ENCODE peak calls at places on chromosomes 2 and 18, in five cellular contexts. L, J, A, R and P are unnamed samples.

GRCh38 chr2:221752781-221753180 is 180.7 kb upstream of the EPHA4 start:
- DNase-seq in L (no peak), J (no peak), A (no peak), R (no peak), P (no peak)

GRCh38 chr18:48408727-48409590 is at the start of gene ZBTB7C:
- DNase-seq in L (no peak), J (peak; percentile 46), A (no peak), R (no peak), P (no peak)

GRCh38 chr2:239288951-239289481 is 111.8 kb downstream of the HDAC4 start:
- DNase-seq in L (peak; percentile 52), J (no peak), A (no peak), R (no peak), P (no peak)

GRCh38 chr2:3806730-3807129 is 103.4 kb downstream of the DCDC2C start:
- DNase-seq in L (no peak), J (no peak), A (no peak), R (no peak), P (no peak)

GRCh38 chr18:5622905-5623304 is 79.1 kb upstream of the EPB41L3 start:
- DNase-seq in L (no peak), J (no peak), A (no peak), R (no peak), P (no peak)

GRCh38 chr2:114175507-114175906 is 266.9 kb upstream of the DPP10 start:
- DNase-seq in L (no peak), J (no peak), A (no peak), R (no peak), P (no peak)

GRCh38 chr2:181780159-181781081 is 100.1 kb upstream of the NEUROD1 start:
- DNase-seq in L (no peak), J (no peak), A (no peak), R (no peak), P (no peak)

GRCh38 chr2:1771626-1772280 is 27.4 kb upstream of the PXDN start:
- DNase-seq in L (no peak), J (no peak), A (no peak), R (no peak), P (no peak)

GRCh38 chr2:67954125-67954748 is 108.6 kb downstream of the C1D start:
- DNase-seq in L (no peak), J (no peak), A (no peak), R (peak; percentile 83), P (no peak)

GRCh38 chr18:11982981-11983380 is 1.7 kb downstream of the IMPA2 start:
- DNase-seq in L (no peak), J (no peak), A (no peak), R (peak; percentile 24), P (no peak)

GRCh38 chr2:64090264-64090663 is 54.0 kb downstream of the PELI1 start:
- DNase-seq in L (no peak), J (no peak), A (no peak), R (no peak), P (no peak)

GRCh38 chr2:216765810-216766259 is 70.5 kb upstream of the IGFBP5 start:
- DNase-seq in L (no peak), J (peak; percentile 21), A (peak; percentile 75), R (peak; percentile 34), P (no peak)

GRCh38 chr18:6569813-6570212 is 155.1 kb upstream of the L3MBTL4 start:
- DNase-seq in L (no peak), J (no peak), A (no peak), R (no peak), P (no peak)

GRCh38 chr2:55103039-55103438 is 52.8 kb upstream of the RTN4 start:
- DNase-seq in L (no peak), J (no peak), A (no peak), R (peak; percentile 24), P (no peak)

GRCh38 chr18:11362856-11363255 is 213.5 kb upstream of the PIEZO2 start:
- DNase-seq in L (no peak), J (no peak), A (no peak), R (no peak), P (no peak)

GRCh38 chr18:4603955-4604354 is 148.8 kb upstream of the DLGAP1 start:
- DNase-seq in L (no peak), J (no peak), A (no peak), R (no peak), P (no peak)

GRCh38 chr2:231533777-231534125 is 3.5 kb upstream of the NMUR1 start:
- DNase-seq in L (no peak), J (no peak), A (no peak), R (no peak), P (no peak)

GRCh38 chr2:144508162-144508765 is 11.7 kb downstream of the ZEB2 start:
- DNase-seq in L (no peak), J (no peak), A (no peak), R (no peak), P (no peak)

GRCh38 chr2:134189009-134189717 is 64.7 kb upstream of the MGAT5 start:
- DNase-seq in L (no peak), J (no peak), A (no peak), R (no peak), P (peak; percentile 13)

GRCh38 chr2:19360266-19360665 is 1.8 kb upstream of the OSR1 start:
- DNase-seq in L (no peak), J (no peak), A (no peak), R (no peak), P (no peak)

GRCh38 chr2:109531896-109532727 is 81.7 kb downstream of the SEPTIN10 start:
- DNase-seq in L (no peak), J (no peak), A (no peak), R (no peak), P (no peak)

GRCh38 chr18:24022141-24022540 is 7.6 kb downstream of the TTC39C start:
- DNase-seq in L (no peak), J (no peak), A (no peak), R (no peak), P (no peak)

GRCh38 chr2:226763320-226763719 is 36.3 kb downstream of the IRS1 start:
- DNase-seq in L (no peak), J (no peak), A (no peak), R (no peak), P (no peak)

GRCh38 chr2:112754562-112754961 is 9.8 kb downstream of the CKAP2L start:
- DNase-seq in L (no peak), J (no peak), A (no peak), R (no peak), P (no peak)

GRCh38 chr2:102273619-102274211 is 37.6 kb upstream of the IL1RL1 start:
- DNase-seq in L (no peak), J (no peak), A (no peak), R (no peak), P (no peak)

GRCh38 chr2:216664593-216665034 is 30.7 kb downstream of the IGFBP5 start:
- DNase-seq in L (no peak), J (peak; percentile 71), A (no peak), R (no peak), P (no peak)

GRCh38 chr2:217604527-217605279 is 398.1 kb downstream of the TNS1 start:
- DNase-seq in L (no peak), J (no peak), A (no peak), R (no peak), P (no peak)

GRCh38 chr2:236684534-236685256 is 115.1 kb downstream of the ACKR3 start:
- DNase-seq in L (no peak), J (no peak), A (peak; percentile 7), R (no peak), P (no peak)

GRCh38 chr18:62717059-62717849 is 1.9 kb downstream of the PHLPP1 start:
- DNase-seq in L (no peak), J (no peak), A (no peak), R (peak; percentile 48), P (peak; percentile 34)

GRCh38 chr18:62715829-62716678 is 713 bp downstream of the PHLPP1 start:
- DNase-seq in L (no peak), J (peak; percentile 43), A (no peak), R (no peak), P (peak; percentile 16)

GRCh38 chr18:62717850-62718229 is 2.5 kb downstream of the PHLPP1 start:
- DNase-seq in L (no peak), J (no peak), A (no peak), R (no peak), P (no peak)

GRCh38 chr18:62715439-62715792 is at the start of gene PHLPP1:
- DNase-seq in L (no peak), J (no peak), A (no peak), R (no peak), P (no peak)

DNA sequence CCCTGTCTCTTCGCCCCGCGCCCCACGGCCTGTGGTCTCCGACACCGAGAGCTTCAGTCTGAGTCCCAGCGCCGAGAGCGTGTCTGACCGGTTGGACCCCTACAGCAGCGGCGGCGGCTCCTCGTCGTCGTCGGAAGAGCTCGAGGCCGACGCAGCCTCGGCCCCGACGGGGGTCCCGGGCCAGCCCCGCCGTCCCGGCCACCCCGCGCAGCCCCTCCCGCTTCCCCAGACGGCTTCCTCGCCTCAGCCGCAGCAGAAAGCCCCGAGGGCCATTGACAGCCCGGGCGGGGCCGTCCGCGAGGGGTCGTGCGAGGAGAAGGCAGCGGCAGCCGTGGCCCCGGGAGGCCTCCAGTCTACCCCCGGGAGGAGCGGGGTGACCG is 1.3 kb downstream of the PHLPP1 start:
- DNase-seq in L (no peak), J (peak; percentile 29), A (no peak), R (no peak), P (no peak)
- TF ChIP-seq ZNF274 in L (no peak), J (no peak), A (no peak), R (no peak), P (no peak)

GRCh38 chr2:10371441-10372194 is 68.9 kb downstream of the HPCAL1 start:
- DNase-seq in L (no peak), J (no peak), A (no peak), R (no peak), P (no peak)
- TF ChIP-seq CEBPB in L (no peak), J (no peak), A (no peak), R (no peak), P (no peak)

DNA sequence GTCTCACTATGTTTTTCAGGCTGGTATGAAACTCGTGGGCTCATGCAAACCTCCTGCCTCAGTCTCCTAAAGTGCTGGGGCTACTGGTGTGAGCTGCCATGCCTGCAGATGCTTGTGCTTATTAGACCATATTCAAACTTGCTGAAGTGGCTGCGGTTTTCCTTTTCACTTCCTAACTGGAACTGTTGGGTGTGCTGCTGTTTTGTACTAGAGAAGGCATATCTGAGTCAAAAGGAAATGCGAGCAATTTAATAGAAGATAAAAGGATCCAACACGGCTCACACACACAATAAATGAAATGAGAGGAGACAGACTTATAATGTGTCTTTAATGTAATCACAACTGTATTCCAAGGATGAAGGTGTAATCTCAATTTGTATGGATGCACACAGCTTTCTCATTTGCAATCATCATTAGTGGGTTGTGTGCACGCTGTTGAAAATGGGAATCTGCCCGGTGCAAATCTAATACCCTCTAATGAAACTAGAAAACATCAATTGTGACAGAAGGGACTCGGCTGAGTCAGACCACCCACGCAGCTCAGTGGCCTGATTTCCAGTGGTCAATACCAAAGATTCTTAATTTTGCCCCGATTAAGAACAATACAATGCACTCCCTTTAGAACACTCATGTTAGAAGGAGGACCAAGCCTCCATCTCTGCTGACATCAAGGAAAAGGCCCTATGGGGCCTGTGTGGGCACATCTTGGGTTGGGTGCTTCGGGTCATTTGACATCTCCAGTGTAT is 532.7 kb downstream of the TDRD15 start:
- DNase-seq in L (no peak), J (no peak), A (no peak), R (no peak), P (no peak)
- TF ChIP-seq ZNF274 in L (no peak), J (no peak), A (no peak), R (no peak), P (no peak)

DNA sequence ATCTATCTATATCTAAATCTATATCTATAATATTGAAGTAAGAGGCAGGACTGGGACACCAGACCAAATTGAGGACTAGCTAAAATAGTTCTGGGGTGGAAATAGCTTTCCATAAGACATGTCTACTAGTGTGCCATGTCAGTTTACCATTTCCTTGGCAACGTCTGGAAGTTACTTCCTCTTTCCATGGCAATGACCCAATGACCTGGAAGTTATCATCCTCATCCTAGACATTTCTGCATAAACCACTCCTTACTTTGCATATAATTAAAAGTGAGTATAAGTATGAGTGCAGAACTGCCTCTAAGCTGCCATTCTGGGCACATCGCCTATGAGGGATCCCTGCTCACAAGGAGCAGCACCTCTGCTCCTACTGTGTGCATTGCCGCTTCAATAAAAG is 734.0 kb upstream of the GCFC2 start:
- DNase-seq in L (no peak), J (no peak), A (no peak), R (no peak), P (no peak)
- TF ChIP-seq CEBPB in L (no peak), J (no peak), A (no peak), R (no peak), P (no peak)